ENCODE peak calls at places on chromosomes 2 and 18, in four cellular contexts. N is PC-9, T is A549, C is brain microvascular endothelial cell. I is an unnamed sample.

GRCh38 chr2:46325178-46325928 is 28.1 kb downstream of the EPAS1 start:
- DNase-seq in C (peak), T (no peak), N (peak), I (no peak)

GRCh38 chr2:17195016-17195415 is 323.2 kb downstream of the RAD51AP2 start:
- DNase-seq in C (no peak), N (no peak), T (no peak), I (no peak)

GRCh38 chr2:215594766-215595165 is 158.9 kb upstream of the FN1 start:
- DNase-seq in C (peak), N (no peak), T (no peak), I (no peak)

GRCh38 chr2:133862400-133862977 is 294.2 kb upstream of the NCKAP5 start:
- DNase-seq in N (no peak), T (no peak), C (no peak), I (no peak)

GRCh38 chr2:28639836-28640235 is 111.8 kb upstream of the PPP1CB start:
- DNase-seq in T (no peak), N (peak), C (no peak), I (no peak)

GRCh38 chr18:47036298-47036874 is 965 bp upstream of the ELOA2 start:
- DNase-seq in C (peak), T (peak), N (no peak), I (no peak)

GRCh38 chr2:173574304-173574703 is 219.6 kb downstream of the CDCA7 start:
- DNase-seq in T (no peak), N (no peak), C (no peak), I (no peak)

GRCh38 chr18:39244242-39244641 is 1678.6 kb upstream of the CELF4 start:
- DNase-seq in N (no peak), T (no peak), C (no peak), I (no peak)

GRCh38 chr2:9654429-9655100 is 23.8 kb upstream of the YWHAQ start:
- DNase-seq in T (no peak), N (no peak), C (no peak), I (no peak)

GRCh38 chr2:195711478-195711877 is 54.5 kb downstream of the SLC39A10 start:
- DNase-seq in N (no peak), C (no peak), T (no peak), I (no peak)

GRCh38 chr2:48545244-48545643 is 15.3 kb downstream of the STON1 start:
- DNase-seq in C (no peak), T (no peak), N (no peak), I (no peak)

GRCh38 chr2:219332542-219332941 is at the start of gene RESP18:
- DNase-seq in T (no peak), C (no peak), N (no peak), I (no peak)

GRCh38 chr18:69703461-69703860 is 244.2 kb downstream of the CD226 start:
- DNase-seq in C (no peak), T (no peak), N (no peak), I (no peak)

GRCh38 chr2:110677530-110678456 is at the start of gene BUB1:
- DNase-seq in T (peak), N (peak), C (peak), I (peak)

GRCh38 chr2:218896501-218897393 is 16.1 kb downstream of the WNT10A start:
- DNase-seq in N (peak), T (peak), C (no peak), I (no peak)

GRCh38 chr2:129024796-129025195 is 706.1 kb upstream of the HS6ST1 start:
- DNase-seq in C (no peak), N (no peak), T (no peak), I (no peak)

GRCh38 chr2:85819811-85820510 is 66.2 kb downstream of the ATOH8 start:
- DNase-seq in T (no peak), N (no peak), C (no peak), I (no peak)

GRCh38 chr18:58400337-58400885 is 228.5 kb downstream of the ALPK2 start:
- DNase-seq in N (no peak), C (no peak), T (no peak), I (no peak)

GRCh38 chr2:70994445-70995226 is at the start of gene TEX261:
- DNase-seq in T (peak), N (peak), C (peak), I (peak)

GRCh38 chr2:95333888-95334338 is 36.8 kb downstream of the KCNIP3 start:
- DNase-seq in N (no peak), T (no peak), C (no peak), I (no peak)

DNA sequence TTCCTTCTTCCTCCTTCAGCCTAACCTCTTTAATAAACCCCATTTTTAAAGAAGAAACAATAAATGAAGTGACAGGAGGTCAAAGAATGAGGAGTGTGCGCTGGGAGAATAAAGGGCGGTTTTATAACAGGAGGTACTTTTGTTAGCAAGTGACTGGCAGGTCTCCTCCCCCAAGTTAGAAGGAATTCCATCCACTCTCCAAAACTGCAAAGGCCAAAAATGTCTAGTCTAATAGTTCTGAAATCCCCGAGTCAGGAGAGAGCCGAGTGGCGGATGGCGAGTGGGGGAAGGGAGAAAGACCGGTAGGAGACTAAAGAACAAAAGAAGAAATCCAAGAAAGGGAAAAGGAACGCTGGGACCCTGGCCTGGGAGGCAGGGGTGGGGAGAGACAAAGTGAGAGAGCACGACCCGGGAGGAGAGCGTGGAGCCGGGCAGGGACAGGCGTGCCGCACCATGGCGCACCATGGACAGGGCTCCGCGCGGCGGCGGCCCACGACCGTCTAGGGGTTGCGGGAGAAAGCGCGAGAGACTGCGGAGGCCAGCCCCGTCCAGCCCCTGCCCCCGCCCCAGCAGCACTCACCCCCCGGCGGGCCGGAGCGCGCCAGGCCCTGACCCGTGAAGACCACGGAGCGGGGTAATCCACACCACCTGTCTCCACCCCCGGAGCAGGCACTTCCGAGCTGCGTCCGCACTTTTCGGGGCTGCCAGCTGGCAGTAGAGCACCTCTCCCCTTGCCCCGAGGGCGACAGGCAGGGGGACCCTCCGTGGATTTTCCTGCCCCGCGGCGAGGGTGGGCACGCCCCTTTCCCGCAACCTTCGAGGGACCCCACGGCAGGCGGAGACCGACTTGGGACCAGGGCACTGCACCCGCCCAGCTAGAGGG is 1.6 kb downstream of the CDH2 start:
- DNase-seq in C (no peak), T (peak), N (no peak), I (no peak)
- H3K4me3 ChIP-seq in C (peak), T (peak), N (no peak), I (peak)

GRCh38 chr2:69384618-69385081 is 2.4 kb downstream of the GFPT1 start:
- DNase-seq in C (no peak), N (no peak), T (no peak), I (no peak)
- H3K4me3 ChIP-seq in C (no peak), N (peak), T (peak), I (peak)

GRCh38 chr2:60551241-60552095 is 2.0 kb downstream of the BCL11A start:
- DNase-seq in C (no peak), N (no peak), T (no peak), I (no peak)

GRCh38 chr2:60549250-60550150 is 4.0 kb downstream of the BCL11A start:
- DNase-seq in T (no peak), N (no peak), C (no peak), I (no peak)

GRCh38 chr2:60550984-60551240 is 2.5 kb downstream of the BCL11A start:
- DNase-seq in T (no peak), N (no peak), C (no peak), I (no peak)

GRCh38 chr2:60550151-60550983 is 3.1 kb downstream of the BCL11A start:
- DNase-seq in N (no peak), C (peak), T (peak), I (peak)

DNA sequence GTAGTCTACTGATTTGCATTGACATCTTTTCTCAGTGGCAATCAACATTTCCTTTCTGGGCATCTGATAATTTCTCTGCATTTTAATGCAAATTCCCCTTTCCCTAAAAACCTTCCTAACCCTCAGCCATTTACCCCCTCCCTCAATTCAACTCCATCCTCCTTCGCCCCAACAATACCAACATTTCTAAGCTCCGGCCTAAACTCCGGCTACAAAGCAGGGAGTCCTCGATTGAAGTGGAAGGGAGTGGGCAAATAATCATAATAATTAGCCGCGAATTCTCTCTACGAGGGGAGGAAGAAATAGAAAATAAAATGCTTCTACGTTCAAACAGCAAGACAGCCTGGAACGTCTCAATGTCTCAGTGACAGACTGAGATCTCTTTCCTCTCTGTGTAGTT is 4.6 kb downstream of the BCL11A start:
- DNase-seq in N (no peak), T (no peak), C (no peak), I (no peak)
- H3K4me3 ChIP-seq in N (no peak), T (no peak), C (peak), I (peak)

GRCh38 chr2:160666019-160666676 is 172.5 kb upstream of the RBMS1 start:
- DNase-seq in N (peak), T (peak), C (peak), I (peak)
- H3K4me3 ChIP-seq in N (peak), T (no peak), C (no peak), I (peak)